ENCODE peak calls at places on chromosomes 13 and 19, in six cellular contexts. U, J, M, B, P and A are unnamed samples.

GRCh38 chr19:9189538-9189937 is 10.8 kb downstream of the OR7D2 start:
- DNase-seq in U (no peak), J (no peak), M (no peak), B (no peak), P (no peak), A (no peak)

GRCh38 chr13:98529171-98529570 is 47.7 kb downstream of the STK24 start:
- DNase-seq in U (no peak), J (no peak), M (no peak), B (no peak), P (no peak), A (no peak)

GRCh38 chr13:106028916-106029315 is 506.5 kb downstream of the EFNB2 start:
- DNase-seq in U (no peak), J (no peak), M (no peak), B (no peak), P (no peak), A (peak; percentile 19)

GRCh38 chr13:75120071-75120470 is 361.9 kb downstream of the TBC1D4 start:
- DNase-seq in U (no peak), J (no peak), M (no peak), B (no peak), P (no peak), A (no peak)

GRCh38 chr13:67136157-67136556 is 94.0 kb downstream of the PCDH9 start:
- DNase-seq in U (no peak), J (no peak), M (no peak), B (no peak), P (no peak), A (no peak)

GRCh38 chr19:41298327-41298964 is 11.5 kb upstream of the CCDC97 start:
- DNase-seq in U (peak; percentile 35), J (peak; percentile 92), M (peak; percentile 82), B (no peak), P (peak; percentile 59), A (no peak)

GRCh38 chr19:55197531-55197930 is 11.8 kb downstream of the PTPRH start:
- DNase-seq in U (no peak), J (no peak), M (no peak), B (no peak), P (no peak), A (peak; percentile 49)

GRCh38 chr19:35818445-35818844 is 5.8 kb upstream of the PRODH2 start:
- DNase-seq in U (no peak), J (no peak), M (no peak), B (no peak), P (no peak), A (no peak)

DNA sequence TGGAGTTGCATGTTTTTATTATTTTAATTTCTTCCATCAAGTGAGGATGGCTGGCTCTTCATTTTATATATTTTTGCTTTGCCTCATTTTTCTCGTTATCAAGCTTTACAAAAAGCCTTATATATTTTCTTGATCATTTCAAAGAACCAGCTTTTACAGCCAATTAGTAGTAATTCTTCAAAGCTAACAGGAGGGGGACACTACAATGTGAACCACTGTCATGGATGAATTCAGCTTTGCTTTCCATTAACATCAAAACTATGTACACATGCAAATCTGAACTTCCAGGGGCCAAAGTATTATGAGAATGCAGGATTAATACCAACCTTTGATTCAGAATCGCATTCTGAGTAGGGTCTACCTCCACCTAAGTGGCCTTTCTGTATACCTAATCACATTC is 11.1 kb downstream of the UQCRFS1 start:
- DNase-seq in U (no peak), J (no peak), M (no peak), B (no peak), P (no peak), A (no peak)
- TF ChIP-seq CTCF in U (no peak), J (no peak), M (no peak), B (no peak), P (no peak), A (no peak)

GRCh38 chr13:87052731-87053130 is 618.4 kb upstream of the SLITRK5 start:
- DNase-seq in U (no peak), J (no peak), M (peak; percentile 54), B (no peak), P (no peak), A (peak; percentile 35)
- TF ChIP-seq CTCF in U (no peak), J (no peak), M (no peak), B (no peak), P (no peak), A (no peak)

DNA sequence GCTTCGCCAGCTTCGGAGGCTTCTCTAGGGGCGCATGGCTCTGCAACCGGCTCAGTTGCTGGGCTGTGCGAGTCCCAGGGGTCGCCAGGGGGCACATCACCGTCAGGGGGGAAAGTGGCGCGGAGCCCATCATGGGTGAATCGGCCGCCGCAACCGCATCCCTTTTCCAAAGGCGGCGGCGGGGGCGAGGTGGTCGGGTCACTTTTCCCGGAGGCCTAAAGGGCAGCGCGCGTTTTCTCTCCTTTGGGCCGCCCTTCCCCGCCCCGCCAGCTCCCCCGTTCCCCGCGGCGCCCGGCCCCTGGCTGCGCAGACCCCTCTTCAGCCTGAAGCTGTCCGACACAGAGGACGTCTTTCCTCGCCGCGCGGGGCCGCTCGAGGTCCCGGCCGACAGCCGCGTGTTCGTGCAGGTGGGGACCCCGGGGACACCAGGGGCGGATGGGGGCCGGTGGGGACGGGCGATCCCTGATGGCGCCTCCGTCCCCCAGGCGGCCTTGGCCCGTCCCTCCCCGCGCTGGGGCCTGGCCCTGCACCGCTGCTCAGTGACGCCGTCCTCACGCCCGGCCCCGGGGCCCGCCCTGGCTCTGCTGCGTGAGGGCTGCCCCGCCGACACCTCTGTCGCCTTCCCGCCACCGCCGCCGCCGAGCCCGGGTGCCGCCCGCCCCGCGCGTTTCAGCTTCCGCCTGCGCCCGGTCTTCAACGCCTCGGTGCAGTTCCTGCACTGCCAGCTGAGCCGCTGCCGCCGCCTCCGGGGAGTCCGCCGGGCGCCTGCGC is 1.7 kb downstream of the TGFBR3L start:
- DNase-seq in U (peak; percentile 64), J (no peak), M (no peak), B (no peak), P (no peak), A (peak; percentile 56)
- TF ChIP-seq CTCF in U (no peak), J (no peak), M (no peak), B (peak; percentile 2), P (no peak), A (no peak)

GRCh38 chr13:42405665-42406390 is 133.9 kb downstream of the AKAP11 start:
- DNase-seq in U (no peak), J (no peak), M (peak; percentile 8), B (no peak), P (no peak), A (peak; percentile 87)
- TF ChIP-seq CTCF in U (no peak), J (no peak), M (no peak), B (no peak), P (no peak), A (no peak)

GRCh38 chr13:40485611-40486517 is 180.6 kb downstream of the FOXO1 start:
- DNase-seq in U (no peak), J (no peak), M (no peak), B (no peak), P (no peak), A (no peak)

GRCh38 chr13:40488869-40489391 is 177.5 kb downstream of the FOXO1 start:
- DNase-seq in U (no peak), J (no peak), M (no peak), B (no peak), P (no peak), A (no peak)

GRCh38 chr13:40484981-40485380 is 181.5 kb downstream of the FOXO1 start:
- DNase-seq in U (no peak), J (no peak), M (no peak), B (no peak), P (peak; percentile 58), A (peak; percentile 42)

GRCh38 chr13:40484101-40484800 is 182.2 kb downstream of the FOXO1 start:
- DNase-seq in U (no peak), J (no peak), M (no peak), B (no peak), P (no peak), A (no peak)

GRCh38 chr13:40486518-40487163 is 179.8 kb downstream of the FOXO1 start:
- DNase-seq in U (no peak), J (no peak), M (no peak), B (no peak), P (no peak), A (no peak)
- TF ChIP-seq CTCF in U (no peak), J (no peak), M (no peak), B (no peak), P (no peak), A (no peak)

GRCh38 chr13:73171926-73172325 is 113.1 kb downstream of the KLF5 start:
- DNase-seq in U (no peak), J (no peak), M (peak; percentile 46), B (no peak), P (no peak), A (peak; percentile 59)
- TF ChIP-seq CTCF in U (no peak), J (no peak), M (peak; percentile 7), B (no peak), P (no peak), A (no peak)

GRCh38 chr19:50870417-50871089 is 2.7 kb upstream of the KLK2 start:
- DNase-seq in U (no peak), J (no peak), M (peak; percentile 3), B (no peak), P (peak; percentile 64), A (no peak)
- TF ChIP-seq CTCF in U (no peak), J (no peak), M (no peak), B (no peak), P (peak; percentile 25), A (no peak)

DNA sequence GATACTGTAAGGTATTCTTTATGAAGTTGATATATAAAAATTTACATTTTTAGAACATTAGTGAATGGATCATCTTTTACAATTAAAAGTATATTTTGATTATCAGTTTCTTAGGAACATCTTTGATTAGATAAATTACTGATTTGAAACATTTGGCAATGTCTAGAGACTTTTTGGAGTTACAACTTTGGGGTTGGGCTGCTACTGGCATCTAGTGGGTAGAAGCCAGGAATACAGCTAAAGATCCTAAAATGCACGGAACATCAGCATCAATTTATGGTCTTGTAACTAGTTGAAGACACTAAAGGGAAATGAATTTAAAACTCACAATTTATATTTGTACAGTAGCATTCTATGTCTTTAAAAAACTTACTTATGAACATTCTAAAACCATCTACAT is 19.9 kb downstream of the POMP start:
- DNase-seq in U (no peak), J (no peak), M (no peak), B (no peak), P (no peak), A (no peak)
- TF ChIP-seq CTCF in U (no peak), J (no peak), M (peak; percentile 24), B (no peak), P (no peak), A (no peak)

DNA sequence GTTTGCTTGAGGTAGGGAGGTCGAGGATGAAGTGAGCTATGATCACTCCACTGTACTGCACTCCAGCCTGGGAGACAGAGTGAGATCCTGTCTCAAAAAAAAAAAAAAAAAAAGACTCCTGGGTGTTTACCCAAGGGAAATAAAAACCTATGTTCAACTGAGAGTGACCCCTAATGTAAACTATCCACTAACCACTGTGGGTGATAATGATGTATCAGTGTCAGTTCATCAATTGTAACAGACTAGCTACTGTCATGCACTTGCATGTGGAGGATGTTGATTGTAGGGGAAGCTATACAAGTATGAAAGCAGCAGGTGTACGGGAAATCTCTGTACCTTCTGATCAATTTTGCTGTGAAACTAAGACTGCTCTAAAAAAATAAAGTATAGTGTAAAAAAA is 2.6 kb upstream of the CIB3 start:
- DNase-seq in U (no peak), J (no peak), M (no peak), B (no peak), P (no peak), A (no peak)
- TF ChIP-seq CTCF in U (no peak), J (no peak), M (no peak), B (no peak), P (no peak), A (no peak)